ENCODE peak calls at places on chromosomes 4 and X, in seven cellular contexts. One of them, this sample, is unnamed.

GRCh38 chrX:88437563-88437962 is 309.5 kb upstream of the CPXCR1 start:
- DNase-seq in mesenchymal stem cell: no peak
- DNase-seq in H1: no peak
- DNase-seq in trophoblast cell: no peak
- DNase-seq in H9: no peak
- DNase-seq in mesendoderm: no peak
- DNase-seq in IMR-90: no peak
- DNase-seq in this sample: no peak

GRCh38 chrX:95949588-95949987 is 735.1 kb upstream of the DIAPH2 start:
- DNase-seq in H1: no peak
- DNase-seq in H9: no peak
- DNase-seq in mesenchymal stem cell: no peak
- DNase-seq in IMR-90: no peak
- DNase-seq in mesendoderm: no peak
- DNase-seq in trophoblast cell: peak; percentile 76
- DNase-seq in this sample: no peak

GRCh38 chrX:77622672-77623071 is 163.3 kb downstream of the ATRX start:
- DNase-seq in mesenchymal stem cell: no peak
- DNase-seq in mesendoderm: no peak
- DNase-seq in H1: no peak
- DNase-seq in IMR-90: no peak
- DNase-seq in H9: no peak
- DNase-seq in trophoblast cell: no peak
- DNase-seq in this sample: no peak

GRCh38 chr4:1403591-1404572 is 2.4 kb downstream of the NKX1-1 start:
- DNase-seq in mesendoderm: no peak
- DNase-seq in trophoblast cell: no peak
- DNase-seq in H9: peak; percentile 50
- DNase-seq in mesenchymal stem cell: no peak
- DNase-seq in IMR-90: no peak
- DNase-seq in H1: no peak
- DNase-seq in this sample: no peak

GRCh38 chr4:69823481-69824186 is 36.3 kb downstream of the SULT1E1 start:
- DNase-seq in H1: no peak
- DNase-seq in trophoblast cell: peak; percentile 53
- DNase-seq in mesendoderm: peak; percentile 53
- DNase-seq in IMR-90: peak; percentile 6
- DNase-seq in H9: peak; percentile 57
- DNase-seq in mesenchymal stem cell: peak; percentile 24
- DNase-seq in this sample: no peak

GRCh38 chrX:86149089-86149488 is 838 bp downstream of the DACH2 start:
- DNase-seq in H1: no peak
- DNase-seq in IMR-90: no peak
- DNase-seq in mesendoderm: peak; percentile 6
- DNase-seq in H9: no peak
- DNase-seq in trophoblast cell: no peak
- DNase-seq in mesenchymal stem cell: no peak
- DNase-seq in this sample: no peak

GRCh38 chr4:161287678-161288352 is 876.0 kb downstream of the FSTL5 start:
- DNase-seq in mesendoderm: no peak
- DNase-seq in H1: no peak
- DNase-seq in trophoblast cell: no peak
- DNase-seq in H9: no peak
- DNase-seq in IMR-90: no peak
- DNase-seq in mesenchymal stem cell: no peak
- DNase-seq in this sample: no peak

GRCh38 chr4:120839974-120840751 is 82.4 kb downstream of the PRDM5 start:
- DNase-seq in trophoblast cell: no peak
- DNase-seq in mesenchymal stem cell: no peak
- DNase-seq in H1: no peak
- DNase-seq in H9: no peak
- DNase-seq in mesendoderm: no peak
- DNase-seq in IMR-90: no peak
- DNase-seq in this sample: no peak

GRCh38 chr4:151719935-151720334 is 40.9 kb downstream of the GATB start:
- DNase-seq in mesendoderm: no peak
- DNase-seq in H9: no peak
- DNase-seq in H1: no peak
- DNase-seq in mesenchymal stem cell: no peak
- DNase-seq in trophoblast cell: no peak
- DNase-seq in IMR-90: no peak
- DNase-seq in this sample: no peak

GRCh38 chrX:30653415-30654131 is at the start of gene GK:
- DNase-seq in mesenchymal stem cell: peak; percentile 31
- DNase-seq in mesendoderm: no peak
- DNase-seq in H9: peak; percentile 28
- DNase-seq in trophoblast cell: no peak
- DNase-seq in H1: no peak
- DNase-seq in IMR-90: peak; percentile 12
- DNase-seq in this sample: peak; percentile 14

GRCh38 chr4:60241886-60242285 is 958.2 kb upstream of the ADGRL3 start:
- DNase-seq in H9: no peak
- DNase-seq in mesendoderm: no peak
- DNase-seq in IMR-90: no peak
- DNase-seq in mesenchymal stem cell: no peak
- DNase-seq in H1: no peak
- DNase-seq in trophoblast cell: no peak
- DNase-seq in this sample: no peak

GRCh38 chrX:118420462-118420861 is 74.6 kb downstream of the WDR44 start:
- DNase-seq in H9: no peak
- DNase-seq in IMR-90: peak; percentile 42
- DNase-seq in H1: no peak
- DNase-seq in mesenchymal stem cell: peak; percentile 72
- DNase-seq in mesendoderm: no peak
- DNase-seq in trophoblast cell: peak; percentile 34
- DNase-seq in this sample: no peak

GRCh38 chr4:145861331-145862318 is 77.0 kb downstream of the ZNF827 start:
- DNase-seq in H1: no peak
- DNase-seq in trophoblast cell: no peak
- DNase-seq in mesendoderm: no peak
- DNase-seq in H9: peak; percentile 36
- DNase-seq in mesenchymal stem cell: no peak
- DNase-seq in IMR-90: no peak
- DNase-seq in this sample: no peak

GRCh38 chr4:80126435-80126834 is 53.4 kb upstream of the ANTXR2 start:
- DNase-seq in mesenchymal stem cell: no peak
- DNase-seq in IMR-90: no peak
- DNase-seq in H9: no peak
- DNase-seq in H1: no peak
- DNase-seq in trophoblast cell: no peak
- DNase-seq in mesendoderm: no peak
- DNase-seq in this sample: no peak

GRCh38 chr4:80125252-80126177 is 52.5 kb upstream of the ANTXR2 start:
- DNase-seq in mesenchymal stem cell: peak; percentile 30
- DNase-seq in trophoblast cell: peak; percentile 48
- DNase-seq in IMR-90: peak; percentile 50
- DNase-seq in mesendoderm: peak; percentile 36
- DNase-seq in H1: no peak
- DNase-seq in H9: no peak
- DNase-seq in this sample: no peak

GRCh38 chr4:80129785-80130184 is 56.8 kb upstream of the ANTXR2 start:
- DNase-seq in H9: no peak
- DNase-seq in IMR-90: no peak
- DNase-seq in mesenchymal stem cell: no peak
- DNase-seq in trophoblast cell: no peak
- DNase-seq in H1: no peak
- DNase-seq in mesendoderm: no peak
- DNase-seq in this sample: no peak

GRCh38 chr4:80128941-80129340 is 55.9 kb upstream of the ANTXR2 start:
- DNase-seq in IMR-90: no peak
- DNase-seq in trophoblast cell: no peak
- DNase-seq in mesenchymal stem cell: no peak
- DNase-seq in mesendoderm: peak; percentile 14
- DNase-seq in H9: no peak
- DNase-seq in H1: no peak
- DNase-seq in this sample: no peak

DNA sequence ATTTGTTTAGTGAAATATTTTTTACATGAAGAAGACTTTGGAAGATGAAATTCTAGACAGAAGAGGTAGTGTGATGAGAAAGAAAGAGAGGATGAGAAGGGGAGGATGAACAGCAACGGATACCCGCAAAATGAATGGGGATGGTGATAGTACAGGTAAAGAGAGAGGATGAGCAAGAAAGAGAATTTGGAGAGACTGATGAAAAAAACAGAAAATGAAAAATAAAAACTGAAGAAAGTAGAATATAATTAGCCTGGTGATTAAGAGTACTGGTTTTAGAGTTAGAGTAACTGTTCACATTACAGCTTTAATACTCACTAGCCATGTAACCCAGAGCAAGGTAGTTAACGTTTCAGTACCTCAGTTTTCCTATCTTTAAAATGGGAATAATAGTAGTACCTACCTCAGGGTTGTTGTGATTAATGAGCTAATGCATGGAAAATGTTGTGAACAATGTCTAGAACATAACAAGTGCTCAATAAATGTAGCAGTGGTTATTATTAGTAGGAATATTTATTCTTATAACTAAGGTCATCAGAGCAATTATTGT is 54.9 kb upstream of the ANTXR2 start:
- DNase-seq in IMR-90: no peak
- DNase-seq in mesenchymal stem cell: no peak
- DNase-seq in H1: no peak
- DNase-seq in mesendoderm: no peak
- DNase-seq in trophoblast cell: no peak
- DNase-seq in H9: no peak
- DNase-seq in this sample: no peak
- H3K27ac ChIP-seq in IMR-90: no peak overlapping the region
- H3K27ac ChIP-seq in mesenchymal stem cell: peak overlapping the region; percentile 64
- H3K27ac ChIP-seq in H1: no peak overlapping the region
- H3K27ac ChIP-seq in mesendoderm: no peak overlapping the region
- H3K27ac ChIP-seq in trophoblast cell: no peak overlapping the region
- H3K27ac ChIP-seq in H9: no peak overlapping the region
- H3K27ac ChIP-seq in this sample: no peak overlapping the region

GRCh38 chr4:84490663-84491062 is 8.4 kb downstream of the NKX6-1 start:
- DNase-seq in mesenchymal stem cell: no peak
- DNase-seq in mesendoderm: no peak
- DNase-seq in H9: no peak
- DNase-seq in H1: no peak
- DNase-seq in trophoblast cell: no peak
- DNase-seq in IMR-90: no peak
- DNase-seq in this sample: no peak
- H2BK120ac ChIP-seq in mesenchymal stem cell: no peak overlapping the region
- H2BK120ac ChIP-seq in mesendoderm: no peak overlapping the region
- H2BK120ac ChIP-seq in H9: no peak overlapping the region
- H2BK120ac ChIP-seq in H1: no peak overlapping the region
- H2BK120ac ChIP-seq in trophoblast cell: no peak overlapping the region
- H2BK120ac ChIP-seq in IMR-90: no peak overlapping the region
- H2BK120ac ChIP-seq in this sample: no peak overlapping the region

GRCh38 chrX:154804564-154804956 is 725 bp downstream of the MPP1 start:
- DNase-seq in trophoblast cell: peak; percentile 52
- DNase-seq in mesendoderm: no peak
- DNase-seq in mesenchymal stem cell: no peak
- DNase-seq in H9: no peak
- DNase-seq in H1: no peak
- DNase-seq in IMR-90: no peak
- DNase-seq in this sample: no peak

GRCh38 chrX:154804957-154805695 is at the start of gene MPP1:
- DNase-seq in trophoblast cell: peak; percentile 82
- DNase-seq in IMR-90: peak; percentile 66
- DNase-seq in H9: peak; percentile 74
- DNase-seq in H1: no peak
- DNase-seq in mesenchymal stem cell: peak; percentile 78
- DNase-seq in mesendoderm: peak; percentile 83
- DNase-seq in this sample: peak; percentile 53

GRCh38 chrX:154805696-154806091 is 409 bp upstream of the MPP1 start:
- DNase-seq in H9: no peak
- DNase-seq in H1: no peak
- DNase-seq in mesenchymal stem cell: no peak
- DNase-seq in trophoblast cell: peak; percentile 84
- DNase-seq in mesendoderm: peak; percentile 31
- DNase-seq in IMR-90: peak; percentile 21
- DNase-seq in this sample: no peak

GRCh38 chrX:154800508-154801207 is 4.6 kb downstream of the MPP1 start:
- DNase-seq in trophoblast cell: no peak
- DNase-seq in H9: no peak
- DNase-seq in mesenchymal stem cell: no peak
- DNase-seq in H1: no peak
- DNase-seq in mesendoderm: no peak
- DNase-seq in IMR-90: no peak
- DNase-seq in this sample: no peak

DNA sequence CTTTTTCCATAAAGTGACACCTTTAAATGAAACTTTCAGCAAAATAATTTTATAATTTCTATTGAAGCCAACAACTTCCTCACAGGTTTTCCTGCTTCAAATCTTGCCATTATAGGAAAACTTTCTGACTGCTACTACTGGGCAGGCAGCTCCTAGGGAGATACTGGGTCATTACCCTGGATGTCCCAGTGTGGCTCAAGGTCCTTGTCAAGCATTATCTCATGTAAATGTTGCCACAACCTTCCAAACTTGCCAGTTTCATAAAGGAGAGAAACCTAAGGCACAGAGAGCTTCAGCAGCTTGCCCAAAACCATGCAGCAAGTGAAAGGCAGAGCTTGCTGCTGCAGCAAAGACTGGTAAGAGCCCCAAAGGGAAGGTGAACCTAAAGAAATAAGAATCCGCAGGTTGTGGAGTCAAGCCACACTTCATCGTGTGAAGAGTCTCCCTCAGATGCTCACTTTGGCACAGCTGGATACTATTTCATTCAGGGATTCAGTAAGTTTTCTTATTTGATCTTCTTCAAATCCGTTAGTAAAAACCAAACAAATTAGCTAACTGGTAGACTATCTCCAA is 2.4 kb downstream of the MPP1 start:
- DNase-seq in H1: no peak
- DNase-seq in IMR-90: no peak
- DNase-seq in mesenchymal stem cell: no peak
- DNase-seq in H9: no peak
- DNase-seq in mesendoderm: no peak
- DNase-seq in trophoblast cell: no peak
- DNase-seq in this sample: no peak
- H3K27me3 ChIP-seq in H1: peaks cover 12% of the 10 kb centered on the region
- H3K27me3 ChIP-seq in IMR-90: no peaks in the 10 kb centered on the region
- H3K27me3 ChIP-seq in mesenchymal stem cell: no peaks in the 10 kb centered on the region
- H3K27me3 ChIP-seq in H9: peaks cover 5% of the 10 kb centered on the region
- H3K27me3 ChIP-seq in mesendoderm: no peaks in the 10 kb centered on the region
- H3K27me3 ChIP-seq in trophoblast cell: no peaks in the 10 kb centered on the region
- H3K27me3 ChIP-seq in this sample: peaks cover 82% of the 10 kb centered on the region

GRCh38 chr4:110211007-110211769 is 12.8 kb upstream of the ELOVL6 start:
- DNase-seq in H9: no peak
- DNase-seq in mesendoderm: peak; percentile 52
- DNase-seq in H1: no peak
- DNase-seq in IMR-90: peak; percentile 63
- DNase-seq in mesenchymal stem cell: peak; percentile 64
- DNase-seq in trophoblast cell: peak; percentile 62
- DNase-seq in this sample: no peak

GRCh38 chr4:110208419-110208818 is 10.0 kb upstream of the ELOVL6 start:
- DNase-seq in mesenchymal stem cell: no peak
- DNase-seq in trophoblast cell: peak; percentile 22
- DNase-seq in mesendoderm: no peak
- DNase-seq in H1: no peak
- DNase-seq in H9: no peak
- DNase-seq in IMR-90: no peak
- DNase-seq in this sample: no peak

GRCh38 chr4:110207233-110207632 is 8.8 kb upstream of the ELOVL6 start:
- DNase-seq in H9: no peak
- DNase-seq in mesendoderm: no peak
- DNase-seq in H1: no peak
- DNase-seq in IMR-90: no peak
- DNase-seq in trophoblast cell: no peak
- DNase-seq in mesenchymal stem cell: no peak
- DNase-seq in this sample: no peak

GRCh38 chr4:110216079-110216478 is 17.7 kb upstream of the ELOVL6 start:
- DNase-seq in mesendoderm: no peak
- DNase-seq in H9: no peak
- DNase-seq in IMR-90: peak; percentile 39
- DNase-seq in trophoblast cell: no peak
- DNase-seq in H1: no peak
- DNase-seq in mesenchymal stem cell: no peak
- DNase-seq in this sample: no peak

GRCh38 chr4:110211770-110212061 is 13.3 kb upstream of the ELOVL6 start:
- DNase-seq in H1: no peak
- DNase-seq in IMR-90: no peak
- DNase-seq in trophoblast cell: no peak
- DNase-seq in mesenchymal stem cell: no peak
- DNase-seq in H9: no peak
- DNase-seq in mesendoderm: no peak
- DNase-seq in this sample: no peak
- H3K27ac ChIP-seq in H1: no peak overlapping the region
- H3K27ac ChIP-seq in IMR-90: no peak overlapping the region
- H3K27ac ChIP-seq in trophoblast cell: no peak overlapping the region
- H3K27ac ChIP-seq in mesenchymal stem cell: no peak overlapping the region
- H3K27ac ChIP-seq in H9: no peak overlapping the region
- H3K27ac ChIP-seq in mesendoderm: no peak overlapping the region
- H3K27ac ChIP-seq in this sample: no peak overlapping the region